ENCODE peak calls at places on chromosome 10, in ten cellular contexts. One of them, this sample, is unnamed.

GRCh38 chr10:86262671-86263165 is 103.9 kb downstream of the GRID1 start:
- DNase-seq in B cell: no peak
- DNase-seq in stomach: peak
- DNase-seq in type B pancreatic cell: peak
- DNase-seq in ascending aorta: no peak
- DNase-seq in AG10803: no peak
- DNase-seq in IMR-90: no peak
- DNase-seq in AG09309: no peak
- DNase-seq in fibroblast of pulmonary artery: no peak
- DNase-seq in AG04449: no peak
- DNase-seq in this sample: no peak

GRCh38 chr10:128084991-128085390 is 41.2 kb downstream of the MKI67 start:
- DNase-seq in B cell: no peak
- DNase-seq in stomach: no peak
- DNase-seq in type B pancreatic cell: no peak
- DNase-seq in ascending aorta: no peak
- DNase-seq in AG10803: no peak
- DNase-seq in IMR-90: no peak
- DNase-seq in AG09309: no peak
- DNase-seq in fibroblast of pulmonary artery: no peak
- DNase-seq in AG04449: no peak
- DNase-seq in this sample: no peak

GRCh38 chr10:42933454-42934340 is 143.2 kb upstream of the RET start:
- DNase-seq in B cell: no peak
- DNase-seq in stomach: peak
- DNase-seq in type B pancreatic cell: peak
- DNase-seq in ascending aorta: no peak
- DNase-seq in AG10803: no peak
- DNase-seq in IMR-90: peak
- DNase-seq in AG09309: no peak
- DNase-seq in fibroblast of pulmonary artery: peak
- DNase-seq in AG04449: no peak
- DNase-seq in this sample: no peak

GRCh38 chr10:86693721-86694369 is 25.5 kb downstream of the LDB3 start:
- DNase-seq in B cell: peak
- DNase-seq in stomach: peak
- DNase-seq in type B pancreatic cell: no peak
- DNase-seq in ascending aorta: no peak
- DNase-seq in AG10803: peak
- DNase-seq in IMR-90: peak
- DNase-seq in AG09309: no peak
- DNase-seq in fibroblast of pulmonary artery: peak
- DNase-seq in AG04449: no peak
- DNase-seq in this sample: peak

GRCh38 chr10:96416643-96417042 is 57.8 kb upstream of the OPALIN start:
- DNase-seq in B cell: no peak
- DNase-seq in stomach: no peak
- DNase-seq in type B pancreatic cell: no peak
- DNase-seq in ascending aorta: no peak
- DNase-seq in AG10803: peak
- DNase-seq in IMR-90: no peak
- DNase-seq in AG09309: no peak
- DNase-seq in fibroblast of pulmonary artery: no peak
- DNase-seq in AG04449: no peak
- DNase-seq in this sample: no peak

GRCh38 chr10:102545265-102545664 is 41.5 kb downstream of the SUFU start:
- DNase-seq in B cell: no peak
- DNase-seq in stomach: no peak
- DNase-seq in type B pancreatic cell: no peak
- DNase-seq in ascending aorta: no peak
- DNase-seq in AG10803: no peak
- DNase-seq in IMR-90: no peak
- DNase-seq in AG09309: no peak
- DNase-seq in fibroblast of pulmonary artery: no peak
- DNase-seq in AG04449: no peak
- DNase-seq in this sample: no peak

GRCh38 chr10:3468919-3469638 is 296.5 kb upstream of the PITRM1 start:
- DNase-seq in B cell: no peak
- DNase-seq in stomach: no peak
- DNase-seq in type B pancreatic cell: no peak
- DNase-seq in ascending aorta: no peak
- DNase-seq in AG10803: peak
- DNase-seq in IMR-90: peak
- DNase-seq in AG09309: peak
- DNase-seq in fibroblast of pulmonary artery: peak
- DNase-seq in AG04449: peak
- DNase-seq in this sample: peak

GRCh38 chr10:11415095-11415494 is 196.4 kb downstream of the USP6NL start:
- DNase-seq in B cell: no peak
- DNase-seq in stomach: no peak
- DNase-seq in type B pancreatic cell: peak
- DNase-seq in ascending aorta: no peak
- DNase-seq in AG10803: no peak
- DNase-seq in IMR-90: no peak
- DNase-seq in AG09309: no peak
- DNase-seq in fibroblast of pulmonary artery: no peak
- DNase-seq in AG04449: no peak
- DNase-seq in this sample: no peak

GRCh38 chr10:25297466-25297865 is 122.7 kb downstream of the GPR158 start:
- DNase-seq in B cell: no peak
- DNase-seq in stomach: no peak
- DNase-seq in type B pancreatic cell: no peak
- DNase-seq in ascending aorta: no peak
- DNase-seq in AG10803: no peak
- DNase-seq in IMR-90: no peak
- DNase-seq in AG09309: no peak
- DNase-seq in fibroblast of pulmonary artery: no peak
- DNase-seq in AG04449: no peak
- DNase-seq in this sample: no peak

GRCh38 chr10:25294032-25294926 is 119.5 kb downstream of the GPR158 start:
- DNase-seq in B cell: no peak
- DNase-seq in stomach: no peak
- DNase-seq in type B pancreatic cell: no peak
- DNase-seq in ascending aorta: no peak
- DNase-seq in AG10803: no peak
- DNase-seq in IMR-90: peak
- DNase-seq in AG09309: no peak
- DNase-seq in fibroblast of pulmonary artery: peak
- DNase-seq in AG04449: no peak
- DNase-seq in this sample: no peak

GRCh38 chr10:25300073-25300472 is 125.3 kb downstream of the GPR158 start:
- DNase-seq in B cell: no peak
- DNase-seq in stomach: no peak
- DNase-seq in type B pancreatic cell: no peak
- DNase-seq in ascending aorta: no peak
- DNase-seq in AG10803: no peak
- DNase-seq in IMR-90: no peak
- DNase-seq in AG09309: no peak
- DNase-seq in fibroblast of pulmonary artery: no peak
- DNase-seq in AG04449: no peak
- DNase-seq in this sample: no peak

GRCh38 chr10:25296324-25296723 is 121.5 kb downstream of the GPR158 start:
- DNase-seq in B cell: no peak
- DNase-seq in stomach: no peak
- DNase-seq in type B pancreatic cell: no peak
- DNase-seq in ascending aorta: no peak
- DNase-seq in AG10803: no peak
- DNase-seq in IMR-90: no peak
- DNase-seq in AG09309: no peak
- DNase-seq in fibroblast of pulmonary artery: no peak
- DNase-seq in AG04449: no peak
- DNase-seq in this sample: no peak
- TF ChIP-seq CTCF in B cell: no peak
- TF ChIP-seq CTCF in stomach: no peak
- TF ChIP-seq CTCF in type B pancreatic cell: no peak
- TF ChIP-seq CTCF in ascending aorta: no peak
- TF ChIP-seq CTCF in AG10803: no peak
- TF ChIP-seq CTCF in IMR-90: no peak
- TF ChIP-seq CTCF in AG09309: no peak
- TF ChIP-seq CTCF in fibroblast of pulmonary artery: no peak
- TF ChIP-seq CTCF in AG04449: no peak
- TF ChIP-seq CTCF in this sample: no peak

DNA sequence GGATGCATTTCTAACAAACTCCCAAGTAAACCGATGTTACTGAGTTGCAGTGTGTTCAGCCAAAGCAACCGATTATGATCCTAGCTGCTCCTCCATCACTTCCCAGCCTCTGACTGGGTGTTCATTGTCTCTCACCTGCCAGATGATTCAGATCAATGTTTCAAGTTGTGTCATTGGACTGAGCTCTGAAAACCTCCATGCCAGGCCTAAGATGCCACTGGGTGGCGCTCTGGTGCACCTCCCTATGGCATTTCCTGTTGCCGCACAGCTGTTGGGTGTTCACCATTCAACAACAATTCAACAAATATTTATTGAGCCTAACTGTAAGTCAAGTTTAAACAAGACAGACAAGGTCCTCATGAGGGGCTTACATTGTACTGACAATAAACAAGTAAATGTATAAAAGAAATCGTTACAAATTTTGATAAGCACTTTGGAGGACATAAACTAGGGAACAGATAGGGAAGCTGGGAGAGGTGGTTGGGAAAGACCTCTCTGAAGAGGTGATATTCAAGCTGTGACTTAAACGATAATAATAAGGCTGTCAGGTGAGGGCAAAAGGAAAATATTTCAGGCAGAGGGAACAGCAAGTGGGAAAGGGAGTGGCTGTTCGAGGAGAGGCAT is 22.8 kb downstream of the RGR start:
- DNase-seq in B cell: peak
- DNase-seq in stomach: peak
- DNase-seq in type B pancreatic cell: no peak
- DNase-seq in ascending aorta: no peak
- DNase-seq in AG10803: peak
- DNase-seq in IMR-90: peak
- DNase-seq in AG09309: peak
- DNase-seq in fibroblast of pulmonary artery: peak
- DNase-seq in AG04449: no peak
- DNase-seq in this sample: peak
- TF ChIP-seq CTCF in B cell: peak
- TF ChIP-seq CTCF in stomach: no peak
- TF ChIP-seq CTCF in type B pancreatic cell: peak
- TF ChIP-seq CTCF in ascending aorta: peak
- TF ChIP-seq CTCF in AG10803: peak
- TF ChIP-seq CTCF in IMR-90: peak
- TF ChIP-seq CTCF in AG09309: peak
- TF ChIP-seq CTCF in fibroblast of pulmonary artery: peak
- TF ChIP-seq CTCF in AG04449: peak
- TF ChIP-seq CTCF in this sample: peak

GRCh38 chr10:93703841-93704240 is 1.4 kb upstream of the FRA10AC1 start:
- DNase-seq in B cell: no peak
- DNase-seq in stomach: no peak
- DNase-seq in type B pancreatic cell: no peak
- DNase-seq in ascending aorta: no peak
- DNase-seq in AG10803: no peak
- DNase-seq in IMR-90: no peak
- DNase-seq in AG09309: no peak
- DNase-seq in fibroblast of pulmonary artery: no peak
- DNase-seq in AG04449: no peak
- DNase-seq in this sample: no peak

GRCh38 chr10:93707623-93708022 is 5.2 kb upstream of the FRA10AC1 start:
- DNase-seq in B cell: no peak
- DNase-seq in stomach: no peak
- DNase-seq in type B pancreatic cell: no peak
- DNase-seq in ascending aorta: no peak
- DNase-seq in AG10803: no peak
- DNase-seq in IMR-90: no peak
- DNase-seq in AG09309: no peak
- DNase-seq in fibroblast of pulmonary artery: no peak
- DNase-seq in AG04449: no peak
- DNase-seq in this sample: no peak

GRCh38 chr10:93703066-93703465 is 674 bp upstream of the FRA10AC1 start:
- DNase-seq in B cell: no peak
- DNase-seq in stomach: no peak
- DNase-seq in type B pancreatic cell: no peak
- DNase-seq in ascending aorta: no peak
- DNase-seq in AG10803: peak
- DNase-seq in IMR-90: peak
- DNase-seq in AG09309: no peak
- DNase-seq in fibroblast of pulmonary artery: peak
- DNase-seq in AG04449: no peak
- DNase-seq in this sample: no peak

GRCh38 chr10:93701903-93702277 is 502 bp downstream of the FRA10AC1 start:
- DNase-seq in B cell: no peak
- DNase-seq in stomach: no peak
- DNase-seq in type B pancreatic cell: no peak
- DNase-seq in ascending aorta: no peak
- DNase-seq in AG10803: peak
- DNase-seq in IMR-90: peak
- DNase-seq in AG09309: peak
- DNase-seq in fibroblast of pulmonary artery: peak
- DNase-seq in AG04449: peak
- DNase-seq in this sample: peak

GRCh38 chr10:93702278-93703001 is at the start of gene FRA10AC1:
- DNase-seq in B cell: peak
- DNase-seq in stomach: peak
- DNase-seq in type B pancreatic cell: peak
- DNase-seq in ascending aorta: peak
- DNase-seq in AG10803: peak
- DNase-seq in IMR-90: peak
- DNase-seq in AG09309: peak
- DNase-seq in fibroblast of pulmonary artery: peak
- DNase-seq in AG04449: peak
- DNase-seq in this sample: peak
- TF ChIP-seq CTCF in B cell: no peak
- TF ChIP-seq CTCF in stomach: peak
- TF ChIP-seq CTCF in type B pancreatic cell: peak
- TF ChIP-seq CTCF in ascending aorta: peak
- TF ChIP-seq CTCF in AG10803: peak
- TF ChIP-seq CTCF in IMR-90: peak
- TF ChIP-seq CTCF in AG09309: peak
- TF ChIP-seq CTCF in fibroblast of pulmonary artery: peak
- TF ChIP-seq CTCF in AG04449: peak
- TF ChIP-seq CTCF in this sample: peak

GRCh38 chr10:113819989-113820388 is 33.9 kb downstream of the DCLRE1A start:
- DNase-seq in B cell: no peak
- DNase-seq in stomach: no peak
- DNase-seq in type B pancreatic cell: no peak
- DNase-seq in ascending aorta: no peak
- DNase-seq in AG10803: no peak
- DNase-seq in IMR-90: no peak
- DNase-seq in AG09309: no peak
- DNase-seq in fibroblast of pulmonary artery: no peak
- DNase-seq in AG04449: no peak
- DNase-seq in this sample: no peak

GRCh38 chr10:113825791-113826190 is 28.1 kb downstream of the DCLRE1A start:
- DNase-seq in B cell: no peak
- DNase-seq in stomach: no peak
- DNase-seq in type B pancreatic cell: no peak
- DNase-seq in ascending aorta: no peak
- DNase-seq in AG10803: no peak
- DNase-seq in IMR-90: peak
- DNase-seq in AG09309: no peak
- DNase-seq in fibroblast of pulmonary artery: no peak
- DNase-seq in AG04449: no peak
- DNase-seq in this sample: no peak

GRCh38 chr10:113822174-113822573 is 31.7 kb downstream of the DCLRE1A start:
- DNase-seq in B cell: no peak
- DNase-seq in stomach: no peak
- DNase-seq in type B pancreatic cell: no peak
- DNase-seq in ascending aorta: no peak
- DNase-seq in AG10803: no peak
- DNase-seq in IMR-90: no peak
- DNase-seq in AG09309: no peak
- DNase-seq in fibroblast of pulmonary artery: no peak
- DNase-seq in AG04449: no peak
- DNase-seq in this sample: no peak

GRCh38 chr10:113820507-113820906 is 33.4 kb downstream of the DCLRE1A start:
- DNase-seq in B cell: no peak
- DNase-seq in stomach: no peak
- DNase-seq in type B pancreatic cell: no peak
- DNase-seq in ascending aorta: no peak
- DNase-seq in AG10803: no peak
- DNase-seq in IMR-90: no peak
- DNase-seq in AG09309: no peak
- DNase-seq in fibroblast of pulmonary artery: no peak
- DNase-seq in AG04449: no peak
- DNase-seq in this sample: no peak
- TF ChIP-seq CTCF in B cell: no peak
- TF ChIP-seq CTCF in stomach: no peak
- TF ChIP-seq CTCF in type B pancreatic cell: peak
- TF ChIP-seq CTCF in ascending aorta: no peak
- TF ChIP-seq CTCF in AG10803: no peak
- TF ChIP-seq CTCF in IMR-90: no peak
- TF ChIP-seq CTCF in AG09309: no peak
- TF ChIP-seq CTCF in fibroblast of pulmonary artery: no peak
- TF ChIP-seq CTCF in AG04449: no peak
- TF ChIP-seq CTCF in this sample: no peak